ENCODE peak calls at places on chromosomes 16 and 17, in ten cellular contexts. One of them, this sample, is unnamed.

GRCh38 chr16:88725609-88726407 is 19.5 kb downstream of the CTU2 start:
- DNase-seq in NAMALWA: no peak
- DNase-seq in renal cortical epithelial cell: no peak
- DNase-seq in cerebellar cortex: no peak
- DNase-seq in fibroblast of mammary gland: no peak
- DNase-seq in pulmonary artery endothelial cell: no peak
- DNase-seq in stimulated activated naive CD8-positive, alpha-beta T cell treated with anti-CD3 and anti-CD28 coated beads, Interleukin-15, Interleukin-2, amounts not matched to agents 100 U/mL and 50 U/mL, for 24 hours: no peak
- DNase-seq in ACHN: no peak
- DNase-seq in T-cell: no peak
- DNase-seq in GM13976: no peak
- DNase-seq in this sample: no peak

GRCh38 chr17:46770818-46771600 is 47.5 kb downstream of the WNT3 start:
- DNase-seq in pulmonary artery endothelial cell: no peak
- DNase-seq in stimulated activated naive CD8-positive, alpha-beta T cell treated with anti-CD3 and anti-CD28 coated beads, Interleukin-15, Interleukin-2, amounts not matched to agents 100 U/mL and 50 U/mL, for 24 hours: peak; percentile 41
- DNase-seq in NAMALWA: peak; percentile 77
- DNase-seq in renal cortical epithelial cell: no peak
- DNase-seq in ACHN: peak; percentile 65
- DNase-seq in fibroblast of mammary gland: peak; percentile 47
- DNase-seq in cerebellar cortex: peak; percentile 10
- DNase-seq in T-cell: no peak
- DNase-seq in GM13976: peak; percentile 60
- DNase-seq in this sample: peak; percentile 31

GRCh38 chr17:33945641-33946546 is 309.2 kb upstream of the CCL2 start:
- DNase-seq in renal cortical epithelial cell: no peak
- DNase-seq in fibroblast of mammary gland: no peak
- DNase-seq in stimulated activated naive CD8-positive, alpha-beta T cell treated with anti-CD3 and anti-CD28 coated beads, Interleukin-15, Interleukin-2, amounts not matched to agents 100 U/mL and 50 U/mL, for 24 hours: no peak
- DNase-seq in ACHN: no peak
- DNase-seq in cerebellar cortex: no peak
- DNase-seq in pulmonary artery endothelial cell: no peak
- DNase-seq in NAMALWA: no peak
- DNase-seq in T-cell: no peak
- DNase-seq in GM13976: no peak
- DNase-seq in this sample: no peak

GRCh38 chr17:3917391-3917931 is 1.2 kb upstream of the P2RX1 start:
- DNase-seq in cerebellar cortex: no peak
- DNase-seq in ACHN: no peak
- DNase-seq in fibroblast of mammary gland: no peak
- DNase-seq in renal cortical epithelial cell: no peak
- DNase-seq in T-cell: no peak
- DNase-seq in NAMALWA: no peak
- DNase-seq in stimulated activated naive CD8-positive, alpha-beta T cell treated with anti-CD3 and anti-CD28 coated beads, Interleukin-15, Interleukin-2, amounts not matched to agents 100 U/mL and 50 U/mL, for 24 hours: no peak
- DNase-seq in GM13976: no peak
- DNase-seq in pulmonary artery endothelial cell: no peak
- DNase-seq in this sample: peak; percentile 66

GRCh38 chr17:68019675-68020450 is 15.7 kb upstream of the KPNA2 start:
- DNase-seq in GM13976: peak; percentile 98
- DNase-seq in NAMALWA: peak; percentile 98
- DNase-seq in fibroblast of mammary gland: peak; percentile 94
- DNase-seq in pulmonary artery endothelial cell: peak; percentile 84
- DNase-seq in renal cortical epithelial cell: peak; percentile 86
- DNase-seq in ACHN: peak; percentile 96
- DNase-seq in cerebellar cortex: peak; percentile 96
- DNase-seq in T-cell: peak; percentile 99
- DNase-seq in stimulated activated naive CD8-positive, alpha-beta T cell treated with anti-CD3 and anti-CD28 coated beads, Interleukin-15, Interleukin-2, amounts not matched to agents 100 U/mL and 50 U/mL, for 24 hours: peak; percentile 98
- DNase-seq in this sample: peak; percentile 91

GRCh38 chr16:18797746-18798145 is 3.6 kb downstream of the ARL6IP1 start:
- DNase-seq in T-cell: no peak
- DNase-seq in ACHN: no peak
- DNase-seq in cerebellar cortex: peak; percentile 86
- DNase-seq in pulmonary artery endothelial cell: no peak
- DNase-seq in stimulated activated naive CD8-positive, alpha-beta T cell treated with anti-CD3 and anti-CD28 coated beads, Interleukin-15, Interleukin-2, amounts not matched to agents 100 U/mL and 50 U/mL, for 24 hours: no peak
- DNase-seq in renal cortical epithelial cell: no peak
- DNase-seq in fibroblast of mammary gland: no peak
- DNase-seq in GM13976: no peak
- DNase-seq in NAMALWA: no peak
- DNase-seq in this sample: no peak

GRCh38 chr17:48954300-48954755 is 9.7 kb upstream of the SNF8 start:
- DNase-seq in stimulated activated naive CD8-positive, alpha-beta T cell treated with anti-CD3 and anti-CD28 coated beads, Interleukin-15, Interleukin-2, amounts not matched to agents 100 U/mL and 50 U/mL, for 24 hours: peak; percentile 22
- DNase-seq in pulmonary artery endothelial cell: no peak
- DNase-seq in fibroblast of mammary gland: peak; percentile 65
- DNase-seq in T-cell: no peak
- DNase-seq in cerebellar cortex: peak; percentile 75
- DNase-seq in ACHN: peak; percentile 34
- DNase-seq in renal cortical epithelial cell: peak; percentile 54
- DNase-seq in NAMALWA: peak; percentile 70
- DNase-seq in GM13976: peak; percentile 36
- DNase-seq in this sample: peak; percentile 78

GRCh38 chr17:77749316-77749715 is 209.2 kb upstream of the TNRC6C start:
- DNase-seq in cerebellar cortex: no peak
- DNase-seq in ACHN: no peak
- DNase-seq in renal cortical epithelial cell: no peak
- DNase-seq in GM13976: no peak
- DNase-seq in stimulated activated naive CD8-positive, alpha-beta T cell treated with anti-CD3 and anti-CD28 coated beads, Interleukin-15, Interleukin-2, amounts not matched to agents 100 U/mL and 50 U/mL, for 24 hours: no peak
- DNase-seq in NAMALWA: no peak
- DNase-seq in fibroblast of mammary gland: no peak
- DNase-seq in T-cell: no peak
- DNase-seq in pulmonary artery endothelial cell: no peak
- DNase-seq in this sample: no peak

GRCh38 chr17:63946440-63947363 is 14.6 kb upstream of the CD79B start:
- DNase-seq in NAMALWA: peak; percentile 80
- DNase-seq in stimulated activated naive CD8-positive, alpha-beta T cell treated with anti-CD3 and anti-CD28 coated beads, Interleukin-15, Interleukin-2, amounts not matched to agents 100 U/mL and 50 U/mL, for 24 hours: peak; percentile 77
- DNase-seq in renal cortical epithelial cell: peak; percentile 2
- DNase-seq in fibroblast of mammary gland: peak; percentile 31
- DNase-seq in ACHN: peak; percentile 49
- DNase-seq in T-cell: peak; percentile 51
- DNase-seq in pulmonary artery endothelial cell: no peak
- DNase-seq in cerebellar cortex: peak; percentile 22
- DNase-seq in GM13976: peak; percentile 94
- DNase-seq in this sample: peak; percentile 7

GRCh38 chr16:50002190-50002589 is 22.8 kb upstream of the CNEP1R1 start:
- DNase-seq in pulmonary artery endothelial cell: no peak
- DNase-seq in cerebellar cortex: no peak
- DNase-seq in renal cortical epithelial cell: peak; percentile 5
- DNase-seq in T-cell: no peak
- DNase-seq in stimulated activated naive CD8-positive, alpha-beta T cell treated with anti-CD3 and anti-CD28 coated beads, Interleukin-15, Interleukin-2, amounts not matched to agents 100 U/mL and 50 U/mL, for 24 hours: no peak
- DNase-seq in GM13976: no peak
- DNase-seq in fibroblast of mammary gland: peak; percentile 38
- DNase-seq in ACHN: no peak
- DNase-seq in NAMALWA: no peak
- DNase-seq in this sample: peak; percentile 26